ENCODE peak calls at places on chromosomes 5 and 9, in five cellular contexts. O is caudate nucleus, K is H54, B is amniotic stem cell, Q is progenitor cell of endocrine pancreas. L is an unnamed sample.

GRCh38 chr5:72185717-72186388 is 78.6 kb downstream of the MAP1B start:
- DNase-seq in K (no peak), O (no peak), Q (no peak), B (no peak), L (no peak)

GRCh38 chr5:132227485-132228240 is at the start of gene P4HA2:
- DNase-seq in Q (peak), K (peak), B (peak), O (no peak), L (peak)

GRCh38 chr9:93099551-93100264 is 3.7 kb downstream of the CARD19 start:
- DNase-seq in K (no peak), Q (no peak), B (no peak), O (no peak), L (no peak)

GRCh38 chr5:55897905-55898304 is 46.7 kb downstream of the IL31RA start:
- DNase-seq in K (peak), O (no peak), Q (no peak), B (peak), L (no peak)

GRCh38 chr9:17052626-17053025 is 82.2 kb upstream of the CNTLN start:
- DNase-seq in Q (no peak), K (no peak), O (no peak), B (no peak), L (no peak)

GRCh38 chr5:161549106-161549505 is 2.6 kb upstream of the GABRB2 start:
- DNase-seq in K (no peak), B (no peak), O (no peak), Q (no peak), L (no peak)

GRCh38 chr5:138391859-138392386 is 39.4 kb downstream of the KDM3B start:
- DNase-seq in Q (no peak), B (no peak), K (no peak), O (peak), L (no peak)

GRCh38 chr5:88689662-88690351 is 193.2 kb downstream of the MEF2C start:
- DNase-seq in Q (no peak), B (no peak), K (no peak), O (no peak), L (no peak)

GRCh38 chr5:111223086-111223789 is 946 bp upstream of the CAMK4 start:
- DNase-seq in O (no peak), Q (no peak), K (no peak), B (no peak), L (no peak)

GRCh38 chr5:32069396-32069795 is 104.7 kb downstream of the GOLPH3 start:
- DNase-seq in O (no peak), K (no peak), Q (no peak), B (no peak), L (no peak)

GRCh38 chr9:124259273-124260078 is 1.7 kb downstream of the NEK6 start:
- DNase-seq in K (peak), O (no peak), B (peak), Q (no peak), L (peak)

GRCh38 chr9:91282292-91282691 is 79.4 kb downstream of the AUH start:
- DNase-seq in O (no peak), K (no peak), Q (no peak), B (no peak), L (no peak)

GRCh38 chr9:15670246-15670645 is 117.4 kb downstream of the CCDC171 start:
- DNase-seq in K (no peak), B (no peak), O (no peak), Q (no peak), L (no peak)

GRCh38 chr9:4654538-4654937 is 7.6 kb upstream of the PLPP6 start:
- DNase-seq in O (no peak), K (no peak), B (no peak), Q (no peak), L (no peak)

GRCh38 chr9:110641350-110641749 is 27.2 kb upstream of the MUSK start:
- DNase-seq in Q (no peak), K (no peak), O (no peak), B (peak), L (no peak)

GRCh38 chr5:10581867-10582511 is 18.1 kb downstream of the ANKRD33B start:
- DNase-seq in Q (no peak), B (no peak), O (no peak), K (no peak), L (no peak)

GRCh38 chr5:127313847-127314473 is 23.4 kb downstream of the MEGF10 start:
- DNase-seq in B (no peak), K (peak), Q (peak), O (no peak), L (peak)

GRCh38 chr5:38825494-38825893 is 20.3 kb upstream of the OSMR start:
- DNase-seq in Q (no peak), B (no peak), K (no peak), O (no peak), L (no peak)

GRCh38 chr5:177373806-177374205 is 10.4 kb upstream of the SLC34A1 start:
- DNase-seq in Q (no peak), K (no peak), O (no peak), B (no peak), L (no peak)

GRCh38 chr5:66475731-66476130 is 120.5 kb upstream of the MAST4 start:
- DNase-seq in B (no peak), K (no peak), O (no peak), Q (no peak), L (no peak)

GRCh38 chr5:179879003-179879689 is 20.5 kb upstream of the MRNIP start:
- DNase-seq in B (no peak), O (no peak), K (no peak), Q (no peak), L (no peak)

GRCh38 chr5:92885950-92886349 is 695.1 kb downstream of the NR2F1-AS1 start:
- DNase-seq in B (no peak), K (no peak), Q (no peak), O (no peak), L (peak)

GRCh38 chr5:142884029-142884428 is 113.9 kb downstream of the ARHGAP26 start:
- DNase-seq in K (no peak), Q (no peak), O (no peak), B (no peak), L (no peak)

GRCh38 chr5:172874647-172875371 is 40.8 kb downstream of the ERGIC1 start:
- DNase-seq in O (no peak), B (no peak), K (no peak), Q (no peak), L (no peak)

GRCh38 chr5:155129513-155129880 is 115.9 kb downstream of the KIF4B start:
- DNase-seq in K (no peak), Q (no peak), B (no peak), O (no peak), L (no peak)

GRCh38 chr9:118439446-118439845 is 735.2 kb downstream of the TLR4 start:
- DNase-seq in Q (no peak), B (no peak), K (no peak), O (no peak), L (no peak)

GRCh38 chr9:95852059-95853032 is 23.1 kb upstream of the ERCC6L2 start:
- DNase-seq in Q (no peak), B (no peak), K (peak), O (no peak), L (no peak)

GRCh38 chr5:138470322-138471285 is 5.3 kb downstream of the EGR1 start:
- DNase-seq in O (no peak), B (no peak), Q (no peak), K (no peak), L (peak)

L was measured in Caco-2.